ENCODE peak calls at places on chromosomes 3 and 15, in four cellular contexts. One of them, this sample, is unnamed.

GRCh38 chr3:29513236-29513635 is 232.4 kb downstream of the RBMS3 start:
- DNase-seq in iris pigment epithelial cell: peak
- DNase-seq in activated naive CD4-positive, alpha-beta T cell treated with anti-CD3 and anti-CD28 coated beads, Interleukin-2, amount 10 ng/mL, durations not matched to agents 7 days and 5 days: no peak
- DNase-seq in iPS DF 6.9: no peak
- DNase-seq in this sample: no peak

GRCh38 chr3:197428117-197428761 is 127.5 kb downstream of the BDH1 start:
- DNase-seq in iris pigment epithelial cell: peak
- DNase-seq in activated naive CD4-positive, alpha-beta T cell treated with anti-CD3 and anti-CD28 coated beads, Interleukin-2, amount 10 ng/mL, durations not matched to agents 7 days and 5 days: peak
- DNase-seq in iPS DF 6.9: no peak
- DNase-seq in this sample: no peak

GRCh38 chr3:188294823-188295487 is 141.0 kb downstream of the LPP start:
- DNase-seq in iris pigment epithelial cell: peak
- DNase-seq in activated naive CD4-positive, alpha-beta T cell treated with anti-CD3 and anti-CD28 coated beads, Interleukin-2, amount 10 ng/mL, durations not matched to agents 7 days and 5 days: no peak
- DNase-seq in iPS DF 6.9: no peak
- DNase-seq in this sample: no peak

GRCh38 chr15:89665449-89666146 is 10.3 kb upstream of the KIF7 start:
- DNase-seq in iris pigment epithelial cell: peak
- DNase-seq in activated naive CD4-positive, alpha-beta T cell treated with anti-CD3 and anti-CD28 coated beads, Interleukin-2, amount 10 ng/mL, durations not matched to agents 7 days and 5 days: peak
- DNase-seq in iPS DF 6.9: no peak
- DNase-seq in this sample: peak

GRCh38 chr15:85411992-85412538 is 31.7 kb downstream of the AKAP13 start:
- DNase-seq in iris pigment epithelial cell: peak
- DNase-seq in activated naive CD4-positive, alpha-beta T cell treated with anti-CD3 and anti-CD28 coated beads, Interleukin-2, amount 10 ng/mL, durations not matched to agents 7 days and 5 days: no peak
- DNase-seq in iPS DF 6.9: no peak
- DNase-seq in this sample: no peak

GRCh38 chr3:140910860-140911259 is 30.8 kb upstream of the SLC25A36 start:
- DNase-seq in iris pigment epithelial cell: peak
- DNase-seq in activated naive CD4-positive, alpha-beta T cell treated with anti-CD3 and anti-CD28 coated beads, Interleukin-2, amount 10 ng/mL, durations not matched to agents 7 days and 5 days: no peak
- DNase-seq in iPS DF 6.9: peak
- DNase-seq in this sample: peak

GRCh38 chr15:42723068-42723467 is 13.9 kb downstream of the CDAN1 start:
- DNase-seq in iris pigment epithelial cell: peak
- DNase-seq in activated naive CD4-positive, alpha-beta T cell treated with anti-CD3 and anti-CD28 coated beads, Interleukin-2, amount 10 ng/mL, durations not matched to agents 7 days and 5 days: no peak
- DNase-seq in iPS DF 6.9: no peak
- DNase-seq in this sample: no peak

GRCh38 chr3:21062724-21063436 is 688.1 kb downstream of the ZNF385D start:
- DNase-seq in iris pigment epithelial cell: no peak
- DNase-seq in activated naive CD4-positive, alpha-beta T cell treated with anti-CD3 and anti-CD28 coated beads, Interleukin-2, amount 10 ng/mL, durations not matched to agents 7 days and 5 days: no peak
- DNase-seq in iPS DF 6.9: no peak
- DNase-seq in this sample: no peak

GRCh38 chr3:123350971-123351370 is 97.9 kb downstream of the ADCY5 start:
- DNase-seq in iris pigment epithelial cell: no peak
- DNase-seq in activated naive CD4-positive, alpha-beta T cell treated with anti-CD3 and anti-CD28 coated beads, Interleukin-2, amount 10 ng/mL, durations not matched to agents 7 days and 5 days: no peak
- DNase-seq in iPS DF 6.9: no peak
- DNase-seq in this sample: no peak

GRCh38 chr15:92271179-92271578 is 122.5 kb upstream of the ST8SIA2 start:
- DNase-seq in iris pigment epithelial cell: no peak
- DNase-seq in activated naive CD4-positive, alpha-beta T cell treated with anti-CD3 and anti-CD28 coated beads, Interleukin-2, amount 10 ng/mL, durations not matched to agents 7 days and 5 days: no peak
- DNase-seq in iPS DF 6.9: no peak
- DNase-seq in this sample: no peak

GRCh38 chr3:42490243-42490642 is 12.2 kb upstream of the VIPR1 start:
- DNase-seq in iris pigment epithelial cell: no peak
- DNase-seq in activated naive CD4-positive, alpha-beta T cell treated with anti-CD3 and anti-CD28 coated beads, Interleukin-2, amount 10 ng/mL, durations not matched to agents 7 days and 5 days: no peak
- DNase-seq in iPS DF 6.9: no peak
- DNase-seq in this sample: no peak

GRCh38 chr15:55937040-55937439 is 56.4 kb downstream of the NEDD4 start:
- DNase-seq in iris pigment epithelial cell: peak
- DNase-seq in activated naive CD4-positive, alpha-beta T cell treated with anti-CD3 and anti-CD28 coated beads, Interleukin-2, amount 10 ng/mL, durations not matched to agents 7 days and 5 days: no peak
- DNase-seq in iPS DF 6.9: no peak
- DNase-seq in this sample: no peak

GRCh38 chr15:65056868-65057548 is 10.8 kb downstream of the RASL12 start:
- DNase-seq in iris pigment epithelial cell: peak
- DNase-seq in activated naive CD4-positive, alpha-beta T cell treated with anti-CD3 and anti-CD28 coated beads, Interleukin-2, amount 10 ng/mL, durations not matched to agents 7 days and 5 days: no peak
- DNase-seq in iPS DF 6.9: no peak
- DNase-seq in this sample: no peak

GRCh38 chr3:186257866-186258265 is 104.2 kb downstream of the DGKG start:
- DNase-seq in iris pigment epithelial cell: peak
- DNase-seq in activated naive CD4-positive, alpha-beta T cell treated with anti-CD3 and anti-CD28 coated beads, Interleukin-2, amount 10 ng/mL, durations not matched to agents 7 days and 5 days: no peak
- DNase-seq in iPS DF 6.9: no peak
- DNase-seq in this sample: no peak

GRCh38 chr3:145698252-145698651 is 462.7 kb downstream of the PLOD2 start:
- DNase-seq in iris pigment epithelial cell: no peak
- DNase-seq in activated naive CD4-positive, alpha-beta T cell treated with anti-CD3 and anti-CD28 coated beads, Interleukin-2, amount 10 ng/mL, durations not matched to agents 7 days and 5 days: no peak
- DNase-seq in iPS DF 6.9: no peak
- DNase-seq in this sample: no peak

GRCh38 chr3:138469869-138470268 is 35.5 kb downstream of the ESYT3 start:
- DNase-seq in iris pigment epithelial cell: no peak
- DNase-seq in activated naive CD4-positive, alpha-beta T cell treated with anti-CD3 and anti-CD28 coated beads, Interleukin-2, amount 10 ng/mL, durations not matched to agents 7 days and 5 days: no peak
- DNase-seq in iPS DF 6.9: no peak
- DNase-seq in this sample: no peak

GRCh38 chr3:15778332-15778858 is 19.4 kb downstream of the ANKRD28 start:
- DNase-seq in iris pigment epithelial cell: no peak
- DNase-seq in activated naive CD4-positive, alpha-beta T cell treated with anti-CD3 and anti-CD28 coated beads, Interleukin-2, amount 10 ng/mL, durations not matched to agents 7 days and 5 days: no peak
- DNase-seq in iPS DF 6.9: no peak
- DNase-seq in this sample: no peak

GRCh38 chr3:62936626-62937254 is 61.5 kb upstream of the CADPS start:
- DNase-seq in iris pigment epithelial cell: no peak
- DNase-seq in activated naive CD4-positive, alpha-beta T cell treated with anti-CD3 and anti-CD28 coated beads, Interleukin-2, amount 10 ng/mL, durations not matched to agents 7 days and 5 days: no peak
- DNase-seq in iPS DF 6.9: no peak
- DNase-seq in this sample: no peak

GRCh38 chr3:29137601-29138000 is 143.3 kb upstream of the RBMS3 start:
- DNase-seq in iris pigment epithelial cell: no peak
- DNase-seq in activated naive CD4-positive, alpha-beta T cell treated with anti-CD3 and anti-CD28 coated beads, Interleukin-2, amount 10 ng/mL, durations not matched to agents 7 days and 5 days: no peak
- DNase-seq in iPS DF 6.9: no peak
- DNase-seq in this sample: no peak

GRCh38 chr3:63967675-63968611 is 55.4 kb downstream of the PSMD6 start:
- DNase-seq in iris pigment epithelial cell: peak
- DNase-seq in activated naive CD4-positive, alpha-beta T cell treated with anti-CD3 and anti-CD28 coated beads, Interleukin-2, amount 10 ng/mL, durations not matched to agents 7 days and 5 days: peak
- DNase-seq in iPS DF 6.9: no peak
- DNase-seq in this sample: no peak

GRCh38 chr3:109927161-109927560 is 589.8 kb upstream of the DPPA4 start:
- DNase-seq in iris pigment epithelial cell: peak
- DNase-seq in activated naive CD4-positive, alpha-beta T cell treated with anti-CD3 and anti-CD28 coated beads, Interleukin-2, amount 10 ng/mL, durations not matched to agents 7 days and 5 days: no peak
- DNase-seq in iPS DF 6.9: no peak
- DNase-seq in this sample: no peak

GRCh38 chr3:139520028-139520737 is 19.4 kb downstream of the RBP1 start:
- DNase-seq in iris pigment epithelial cell: peak
- DNase-seq in activated naive CD4-positive, alpha-beta T cell treated with anti-CD3 and anti-CD28 coated beads, Interleukin-2, amount 10 ng/mL, durations not matched to agents 7 days and 5 days: peak
- DNase-seq in iPS DF 6.9: no peak
- DNase-seq in this sample: no peak

GRCh38 chr3:157027861-157028745 is 131.8 kb downstream of the CCNL1 start:
- DNase-seq in iris pigment epithelial cell: no peak
- DNase-seq in activated naive CD4-positive, alpha-beta T cell treated with anti-CD3 and anti-CD28 coated beads, Interleukin-2, amount 10 ng/mL, durations not matched to agents 7 days and 5 days: no peak
- DNase-seq in iPS DF 6.9: no peak
- DNase-seq in this sample: no peak

GRCh38 chr15:56241374-56242085 is 2.1 kb downstream of the RFX7 start:
- DNase-seq in iris pigment epithelial cell: peak
- DNase-seq in activated naive CD4-positive, alpha-beta T cell treated with anti-CD3 and anti-CD28 coated beads, Interleukin-2, amount 10 ng/mL, durations not matched to agents 7 days and 5 days: no peak
- DNase-seq in iPS DF 6.9: no peak
- DNase-seq in this sample: no peak

GRCh38 chr3:31009881-31010280 is 115.4 kb upstream of the GADL1 start:
- DNase-seq in iris pigment epithelial cell: peak
- DNase-seq in activated naive CD4-positive, alpha-beta T cell treated with anti-CD3 and anti-CD28 coated beads, Interleukin-2, amount 10 ng/mL, durations not matched to agents 7 days and 5 days: no peak
- DNase-seq in iPS DF 6.9: no peak
- DNase-seq in this sample: peak

GRCh38 chr3:52682016-52682415 is 3.7 kb downstream of the PBRM1 start:
- DNase-seq in iris pigment epithelial cell: peak
- DNase-seq in activated naive CD4-positive, alpha-beta T cell treated with anti-CD3 and anti-CD28 coated beads, Interleukin-2, amount 10 ng/mL, durations not matched to agents 7 days and 5 days: no peak
- DNase-seq in iPS DF 6.9: no peak
- DNase-seq in this sample: no peak

GRCh38 chr3:66957357-66957756 is 40.8 kb upstream of the KBTBD8 start:
- DNase-seq in iris pigment epithelial cell: no peak
- DNase-seq in activated naive CD4-positive, alpha-beta T cell treated with anti-CD3 and anti-CD28 coated beads, Interleukin-2, amount 10 ng/mL, durations not matched to agents 7 days and 5 days: no peak
- DNase-seq in iPS DF 6.9: no peak
- DNase-seq in this sample: no peak

GRCh38 chr3:149186219-149186618 is 35.4 kb downstream of the CP start:
- DNase-seq in iris pigment epithelial cell: no peak
- DNase-seq in activated naive CD4-positive, alpha-beta T cell treated with anti-CD3 and anti-CD28 coated beads, Interleukin-2, amount 10 ng/mL, durations not matched to agents 7 days and 5 days: no peak
- DNase-seq in iPS DF 6.9: no peak
- DNase-seq in this sample: no peak

GRCh38 chr15:85746641-85747040 is 48.1 kb downstream of the KLHL25 start:
- DNase-seq in iris pigment epithelial cell: no peak
- DNase-seq in activated naive CD4-positive, alpha-beta T cell treated with anti-CD3 and anti-CD28 coated beads, Interleukin-2, amount 10 ng/mL, durations not matched to agents 7 days and 5 days: no peak
- DNase-seq in iPS DF 6.9: no peak
- DNase-seq in this sample: no peak

GRCh38 chr3:168722091-168722490 is 626.4 kb upstream of the GOLIM4 start:
- DNase-seq in iris pigment epithelial cell: peak
- DNase-seq in activated naive CD4-positive, alpha-beta T cell treated with anti-CD3 and anti-CD28 coated beads, Interleukin-2, amount 10 ng/mL, durations not matched to agents 7 days and 5 days: no peak
- DNase-seq in iPS DF 6.9: no peak
- DNase-seq in this sample: no peak

GRCh38 chr15:34657469-34658127 is 74.1 kb upstream of the GOLGA8B start:
- DNase-seq in iris pigment epithelial cell: no peak
- DNase-seq in activated naive CD4-positive, alpha-beta T cell treated with anti-CD3 and anti-CD28 coated beads, Interleukin-2, amount 10 ng/mL, durations not matched to agents 7 days and 5 days: no peak
- DNase-seq in iPS DF 6.9: no peak
- DNase-seq in this sample: no peak

GRCh38 chr15:56927816-56928215 is 9.4 kb downstream of the TCF12 start:
- DNase-seq in iris pigment epithelial cell: peak
- DNase-seq in activated naive CD4-positive, alpha-beta T cell treated with anti-CD3 and anti-CD28 coated beads, Interleukin-2, amount 10 ng/mL, durations not matched to agents 7 days and 5 days: no peak
- DNase-seq in iPS DF 6.9: no peak
- DNase-seq in this sample: no peak

GRCh38 chr15:28255965-28256364 is 66.0 kb downstream of the HERC2 start:
- DNase-seq in iris pigment epithelial cell: no peak
- DNase-seq in activated naive CD4-positive, alpha-beta T cell treated with anti-CD3 and anti-CD28 coated beads, Interleukin-2, amount 10 ng/mL, durations not matched to agents 7 days and 5 days: no peak
- DNase-seq in iPS DF 6.9: no peak
- DNase-seq in this sample: no peak

GRCh38 chr15:91982401-91982800 is 128.9 kb downstream of the SLCO3A1 start:
- DNase-seq in iris pigment epithelial cell: no peak
- DNase-seq in activated naive CD4-positive, alpha-beta T cell treated with anti-CD3 and anti-CD28 coated beads, Interleukin-2, amount 10 ng/mL, durations not matched to agents 7 days and 5 days: no peak
- DNase-seq in iPS DF 6.9: no peak
- DNase-seq in this sample: no peak

GRCh38 chr15:45668386-45668785 is 33.6 kb downstream of the SQOR start:
- DNase-seq in iris pigment epithelial cell: no peak
- DNase-seq in activated naive CD4-positive, alpha-beta T cell treated with anti-CD3 and anti-CD28 coated beads, Interleukin-2, amount 10 ng/mL, durations not matched to agents 7 days and 5 days: no peak
- DNase-seq in iPS DF 6.9: no peak
- DNase-seq in this sample: no peak

GRCh38 chr15:69465253-69465652 is 12.6 kb downstream of the RPLP1 start:
- DNase-seq in iris pigment epithelial cell: no peak
- DNase-seq in activated naive CD4-positive, alpha-beta T cell treated with anti-CD3 and anti-CD28 coated beads, Interleukin-2, amount 10 ng/mL, durations not matched to agents 7 days and 5 days: no peak
- DNase-seq in iPS DF 6.9: no peak
- DNase-seq in this sample: no peak

GRCh38 chr3:126491221-126492013 is 15.7 kb upstream of the ZXDC start:
- DNase-seq in iris pigment epithelial cell: no peak
- DNase-seq in activated naive CD4-positive, alpha-beta T cell treated with anti-CD3 and anti-CD28 coated beads, Interleukin-2, amount 10 ng/mL, durations not matched to agents 7 days and 5 days: no peak
- DNase-seq in iPS DF 6.9: no peak
- DNase-seq in this sample: no peak

GRCh38 chr3:183548262-183548769 is 7.2 kb downstream of the KLHL6 start:
- DNase-seq in iris pigment epithelial cell: peak
- DNase-seq in activated naive CD4-positive, alpha-beta T cell treated with anti-CD3 and anti-CD28 coated beads, Interleukin-2, amount 10 ng/mL, durations not matched to agents 7 days and 5 days: no peak
- DNase-seq in iPS DF 6.9: peak
- DNase-seq in this sample: peak

GRCh38 chr15:70451861-70452653 is 311.3 kb downstream of the UACA start:
- DNase-seq in iris pigment epithelial cell: no peak
- DNase-seq in activated naive CD4-positive, alpha-beta T cell treated with anti-CD3 and anti-CD28 coated beads, Interleukin-2, amount 10 ng/mL, durations not matched to agents 7 days and 5 days: peak
- DNase-seq in iPS DF 6.9: peak
- DNase-seq in this sample: peak

GRCh38 chr15:48370460-48370859 is 39.2 kb downstream of the DUT start:
- DNase-seq in iris pigment epithelial cell: peak
- DNase-seq in activated naive CD4-positive, alpha-beta T cell treated with anti-CD3 and anti-CD28 coated beads, Interleukin-2, amount 10 ng/mL, durations not matched to agents 7 days and 5 days: no peak
- DNase-seq in iPS DF 6.9: no peak
- DNase-seq in this sample: no peak